ENCODE peak calls at places on chromosomes 6 and 20, in ten cellular contexts. One of them, this sample, is unnamed.

GRCh38 chr6:119284861-119285521 is 64.6 kb downstream of the MAN1A1 start:
- DNase-seq in RWPE1: no peak
- DNase-seq in H9: peak
- DNase-seq in ovary: no peak
- DNase-seq in uterus: no peak
- DNase-seq in psoas muscle: no peak
- DNase-seq in DND-41: peak
- DNase-seq in body of pancreas: no peak
- DNase-seq in colonic mucosa: no peak
- DNase-seq in fibroblast of mammary gland: no peak
- DNase-seq in this sample: peak

GRCh38 chr6:43997342-43997677 is 129.9 kb downstream of the MRPL14 start:
- DNase-seq in RWPE1: no peak
- DNase-seq in H9: no peak
- DNase-seq in ovary: no peak
- DNase-seq in uterus: no peak
- DNase-seq in psoas muscle: no peak
- DNase-seq in DND-41: no peak
- DNase-seq in body of pancreas: no peak
- DNase-seq in colonic mucosa: peak
- DNase-seq in fibroblast of mammary gland: no peak
- DNase-seq in this sample: no peak

GRCh38 chr20:62267543-62267942 is 29.2 kb downstream of the OSBPL2 start:
- DNase-seq in RWPE1: peak
- DNase-seq in H9: no peak
- DNase-seq in ovary: no peak
- DNase-seq in uterus: no peak
- DNase-seq in psoas muscle: peak
- DNase-seq in DND-41: no peak
- DNase-seq in body of pancreas: no peak
- DNase-seq in colonic mucosa: no peak
- DNase-seq in fibroblast of mammary gland: no peak
- DNase-seq in this sample: no peak

GRCh38 chr6:158905277-158905676 is 86.1 kb upstream of the EZR start:
- DNase-seq in RWPE1: no peak
- DNase-seq in H9: no peak
- DNase-seq in ovary: no peak
- DNase-seq in uterus: no peak
- DNase-seq in psoas muscle: no peak
- DNase-seq in DND-41: no peak
- DNase-seq in body of pancreas: no peak
- DNase-seq in colonic mucosa: no peak
- DNase-seq in fibroblast of mammary gland: no peak
- DNase-seq in this sample: no peak

GRCh38 chr6:135282425-135282824 is 101.3 kb downstream of the MYB start:
- DNase-seq in RWPE1: no peak
- DNase-seq in H9: no peak
- DNase-seq in ovary: no peak
- DNase-seq in uterus: no peak
- DNase-seq in psoas muscle: no peak
- DNase-seq in DND-41: no peak
- DNase-seq in body of pancreas: no peak
- DNase-seq in colonic mucosa: no peak
- DNase-seq in fibroblast of mammary gland: no peak
- DNase-seq in this sample: no peak

GRCh38 chr6:135334169-135334568 is 153.1 kb downstream of the MYB start:
- DNase-seq in RWPE1: no peak
- DNase-seq in H9: no peak
- DNase-seq in ovary: no peak
- DNase-seq in uterus: no peak
- DNase-seq in psoas muscle: no peak
- DNase-seq in DND-41: no peak
- DNase-seq in body of pancreas: no peak
- DNase-seq in colonic mucosa: no peak
- DNase-seq in fibroblast of mammary gland: peak
- DNase-seq in this sample: no peak

GRCh38 chr6:168683621-168684020 is 242.6 kb downstream of the SMOC2 start:
- DNase-seq in RWPE1: no peak
- DNase-seq in H9: no peak
- DNase-seq in ovary: no peak
- DNase-seq in uterus: no peak
- DNase-seq in psoas muscle: no peak
- DNase-seq in DND-41: no peak
- DNase-seq in body of pancreas: no peak
- DNase-seq in colonic mucosa: no peak
- DNase-seq in fibroblast of mammary gland: no peak
- DNase-seq in this sample: no peak

GRCh38 chr6:3137057-3137777 is 18.7 kb downstream of the BPHL start:
- DNase-seq in RWPE1: no peak
- DNase-seq in H9: no peak
- DNase-seq in ovary: no peak
- DNase-seq in uterus: no peak
- DNase-seq in psoas muscle: no peak
- DNase-seq in DND-41: no peak
- DNase-seq in body of pancreas: peak
- DNase-seq in colonic mucosa: no peak
- DNase-seq in fibroblast of mammary gland: no peak
- DNase-seq in this sample: no peak

GRCh38 chr6:48560408-48560807 is 449.4 kb upstream of the PTCHD4 start:
- DNase-seq in RWPE1: peak
- DNase-seq in H9: no peak
- DNase-seq in ovary: no peak
- DNase-seq in uterus: no peak
- DNase-seq in psoas muscle: no peak
- DNase-seq in DND-41: no peak
- DNase-seq in body of pancreas: no peak
- DNase-seq in colonic mucosa: no peak
- DNase-seq in fibroblast of mammary gland: peak
- DNase-seq in this sample: no peak

GRCh38 chr6:28933069-28933468 is 9.3 kb upstream of the TRIM27 start:
- DNase-seq in RWPE1: no peak
- DNase-seq in H9: no peak
- DNase-seq in ovary: no peak
- DNase-seq in uterus: no peak
- DNase-seq in psoas muscle: no peak
- DNase-seq in DND-41: no peak
- DNase-seq in body of pancreas: no peak
- DNase-seq in colonic mucosa: no peak
- DNase-seq in fibroblast of mammary gland: no peak
- DNase-seq in this sample: no peak

GRCh38 chr20:53769041-53769440 is 175.4 kb upstream of the ZNF217 start:
- DNase-seq in RWPE1: no peak
- DNase-seq in H9: no peak
- DNase-seq in ovary: no peak
- DNase-seq in uterus: no peak
- DNase-seq in psoas muscle: no peak
- DNase-seq in DND-41: no peak
- DNase-seq in body of pancreas: no peak
- DNase-seq in colonic mucosa: no peak
- DNase-seq in fibroblast of mammary gland: no peak
- DNase-seq in this sample: no peak

GRCh38 chr6:49632712-49633111 is 3.9 kb downstream of the RHAG start:
- DNase-seq in RWPE1: no peak
- DNase-seq in H9: no peak
- DNase-seq in ovary: no peak
- DNase-seq in uterus: no peak
- DNase-seq in psoas muscle: no peak
- DNase-seq in DND-41: no peak
- DNase-seq in body of pancreas: no peak
- DNase-seq in colonic mucosa: no peak
- DNase-seq in fibroblast of mammary gland: no peak
- DNase-seq in this sample: no peak
- TF ChIP-seq CTCF in RWPE1: no peak
- TF ChIP-seq CTCF in H9: no peak
- TF ChIP-seq CTCF in ovary: no peak
- TF ChIP-seq CTCF in uterus: no peak
- TF ChIP-seq CTCF in psoas muscle: no peak
- TF ChIP-seq CTCF in DND-41: no peak
- TF ChIP-seq CTCF in body of pancreas: no peak
- TF ChIP-seq CTCF in colonic mucosa: no peak
- TF ChIP-seq CTCF in fibroblast of mammary gland: no peak
- TF ChIP-seq CTCF in this sample: no peak

GRCh38 chr6:31896856-31897611 is 464 bp downstream of the EHMT2 start:
- DNase-seq in RWPE1: no peak
- DNase-seq in H9: peak
- DNase-seq in ovary: no peak
- DNase-seq in uterus: no peak
- DNase-seq in psoas muscle: no peak
- DNase-seq in DND-41: no peak
- DNase-seq in body of pancreas: no peak
- DNase-seq in colonic mucosa: no peak
- DNase-seq in fibroblast of mammary gland: no peak
- DNase-seq in this sample: no peak

GRCh38 chr6:31896493-31896855 is 1.0 kb downstream of the EHMT2 start:
- DNase-seq in RWPE1: no peak
- DNase-seq in H9: no peak
- DNase-seq in ovary: no peak
- DNase-seq in uterus: no peak
- DNase-seq in psoas muscle: no peak
- DNase-seq in DND-41: no peak
- DNase-seq in body of pancreas: no peak
- DNase-seq in colonic mucosa: no peak
- DNase-seq in fibroblast of mammary gland: no peak
- DNase-seq in this sample: no peak

GRCh38 chr6:31899215-31899614 is 1.7 kb upstream of the EHMT2 start:
- DNase-seq in RWPE1: no peak
- DNase-seq in H9: no peak
- DNase-seq in ovary: no peak
- DNase-seq in uterus: no peak
- DNase-seq in psoas muscle: no peak
- DNase-seq in DND-41: no peak
- DNase-seq in body of pancreas: no peak
- DNase-seq in colonic mucosa: no peak
- DNase-seq in fibroblast of mammary gland: no peak
- DNase-seq in this sample: no peak

GRCh38 chr6:31898200-31899011 is 908 bp upstream of the EHMT2 start:
- DNase-seq in RWPE1: peak
- DNase-seq in H9: peak
- DNase-seq in ovary: no peak
- DNase-seq in uterus: no peak
- DNase-seq in psoas muscle: no peak
- DNase-seq in DND-41: peak
- DNase-seq in body of pancreas: peak
- DNase-seq in colonic mucosa: peak
- DNase-seq in fibroblast of mammary gland: peak
- DNase-seq in this sample: peak

DNA sequence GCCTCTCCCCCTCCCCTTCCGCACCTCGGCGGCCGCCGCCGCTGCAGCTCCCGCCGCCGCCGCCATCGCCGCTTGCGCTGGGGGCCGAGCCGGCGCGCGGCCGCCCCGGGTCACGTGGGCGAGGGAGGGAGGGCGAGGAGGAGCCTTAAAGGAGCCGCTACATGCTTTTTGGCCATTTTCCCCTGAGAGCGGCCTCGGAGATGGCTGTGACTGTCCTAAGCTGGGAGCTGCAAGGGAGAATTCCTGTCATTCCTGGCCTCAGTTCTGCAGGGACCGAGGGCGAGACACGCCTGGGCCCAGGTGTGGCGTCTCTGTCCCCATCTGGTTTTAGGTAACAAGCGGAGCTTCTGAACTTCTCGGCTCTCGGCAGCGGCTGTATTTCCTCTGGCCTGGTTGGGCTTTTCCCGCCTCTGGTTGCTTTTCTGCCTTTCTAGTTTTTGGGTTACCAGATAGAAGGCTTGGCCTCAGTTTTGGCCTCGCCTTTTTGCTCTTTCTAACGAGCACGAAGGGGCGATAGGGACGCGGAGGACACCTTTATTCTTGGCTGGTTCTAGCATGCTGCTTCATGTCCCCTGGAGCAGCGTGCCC is at the start of gene EHMT2:
- DNase-seq in RWPE1: peak
- DNase-seq in H9: peak
- DNase-seq in ovary: peak
- DNase-seq in uterus: peak
- DNase-seq in psoas muscle: peak
- DNase-seq in DND-41: peak
- DNase-seq in body of pancreas: peak
- DNase-seq in colonic mucosa: peak
- DNase-seq in fibroblast of mammary gland: peak
- DNase-seq in this sample: peak
- TF ChIP-seq CTCF in RWPE1: no peak
- TF ChIP-seq CTCF in H9: no peak
- TF ChIP-seq CTCF in ovary: peak
- TF ChIP-seq CTCF in uterus: peak
- TF ChIP-seq CTCF in psoas muscle: peak
- TF ChIP-seq CTCF in DND-41: peak
- TF ChIP-seq CTCF in body of pancreas: no peak
- TF ChIP-seq CTCF in colonic mucosa: no peak
- TF ChIP-seq CTCF in fibroblast of mammary gland: no peak
- TF ChIP-seq CTCF in this sample: no peak

GRCh38 chr6:152727507-152727906 is 23.1 kb upstream of the VIP start:
- DNase-seq in RWPE1: no peak
- DNase-seq in H9: peak
- DNase-seq in ovary: no peak
- DNase-seq in uterus: no peak
- DNase-seq in psoas muscle: no peak
- DNase-seq in DND-41: no peak
- DNase-seq in body of pancreas: no peak
- DNase-seq in colonic mucosa: no peak
- DNase-seq in fibroblast of mammary gland: no peak
- DNase-seq in this sample: no peak
- TF ChIP-seq CTCF in RWPE1: no peak
- TF ChIP-seq CTCF in H9: peak
- TF ChIP-seq CTCF in ovary: no peak
- TF ChIP-seq CTCF in uterus: no peak
- TF ChIP-seq CTCF in psoas muscle: no peak
- TF ChIP-seq CTCF in DND-41: no peak
- TF ChIP-seq CTCF in body of pancreas: no peak
- TF ChIP-seq CTCF in colonic mucosa: no peak
- TF ChIP-seq CTCF in fibroblast of mammary gland: no peak
- TF ChIP-seq CTCF in this sample: no peak

GRCh38 chr6:30915591-30915946 is 1.5 kb downstream of the VARS2 start:
- DNase-seq in RWPE1: peak
- DNase-seq in H9: peak
- DNase-seq in ovary: peak
- DNase-seq in uterus: peak
- DNase-seq in psoas muscle: no peak
- DNase-seq in DND-41: no peak
- DNase-seq in body of pancreas: peak
- DNase-seq in colonic mucosa: peak
- DNase-seq in fibroblast of mammary gland: peak
- DNase-seq in this sample: peak
- TF ChIP-seq CTCF in RWPE1: peak
- TF ChIP-seq CTCF in H9: peak
- TF ChIP-seq CTCF in ovary: peak
- TF ChIP-seq CTCF in uterus: peak
- TF ChIP-seq CTCF in psoas muscle: peak
- TF ChIP-seq CTCF in DND-41: peak
- TF ChIP-seq CTCF in body of pancreas: peak
- TF ChIP-seq CTCF in colonic mucosa: peak
- TF ChIP-seq CTCF in fibroblast of mammary gland: peak
- TF ChIP-seq CTCF in this sample: peak

GRCh38 chr20:49646126-49646525 is 67.6 kb downstream of the B4GALT5 start:
- DNase-seq in RWPE1: no peak
- DNase-seq in H9: no peak
- DNase-seq in ovary: no peak
- DNase-seq in uterus: no peak
- DNase-seq in psoas muscle: no peak
- DNase-seq in DND-41: no peak
- DNase-seq in body of pancreas: no peak
- DNase-seq in colonic mucosa: no peak
- DNase-seq in fibroblast of mammary gland: peak
- DNase-seq in this sample: no peak
- TF ChIP-seq CTCF in RWPE1: no peak
- TF ChIP-seq CTCF in H9: no peak
- TF ChIP-seq CTCF in ovary: no peak
- TF ChIP-seq CTCF in uterus: no peak
- TF ChIP-seq CTCF in psoas muscle: no peak
- TF ChIP-seq CTCF in DND-41: no peak
- TF ChIP-seq CTCF in body of pancreas: no peak
- TF ChIP-seq CTCF in colonic mucosa: no peak
- TF ChIP-seq CTCF in fibroblast of mammary gland: no peak
- TF ChIP-seq CTCF in this sample: no peak

GRCh38 chr20:23387118-23387443 is 25.1 kb downstream of the GZF1 start:
- DNase-seq in RWPE1: no peak
- DNase-seq in H9: no peak
- DNase-seq in ovary: no peak
- DNase-seq in uterus: no peak
- DNase-seq in psoas muscle: no peak
- DNase-seq in DND-41: no peak
- DNase-seq in body of pancreas: no peak
- DNase-seq in colonic mucosa: no peak
- DNase-seq in fibroblast of mammary gland: no peak
- DNase-seq in this sample: no peak
- TF ChIP-seq CTCF in RWPE1: no peak
- TF ChIP-seq CTCF in H9: no peak
- TF ChIP-seq CTCF in ovary: no peak
- TF ChIP-seq CTCF in uterus: no peak
- TF ChIP-seq CTCF in psoas muscle: no peak
- TF ChIP-seq CTCF in DND-41: no peak
- TF ChIP-seq CTCF in body of pancreas: no peak
- TF ChIP-seq CTCF in colonic mucosa: no peak
- TF ChIP-seq CTCF in fibroblast of mammary gland: no peak
- TF ChIP-seq CTCF in this sample: no peak

This sample was measured in activated CD8-positive, alpha-beta T cell treated with anti-CD3 and anti-CD28 coated beads for 36 hours.